ENCODE peak calls at places on chromosome 13, in eight cellular contexts. One of them, this sample, is unnamed.

GRCh38 chr13:77022341-77022740 is 4.6 kb downstream of the FBXL3 start:
- DNase-seq in mammary epithelial cell: no peak
- DNase-seq in left ventricle myocardium inferior: no peak
- DNase-seq in neural crest cell: no peak
- DNase-seq in spleen: no peak
- DNase-seq in Peyer's patch: no peak
- DNase-seq in retinal pigment epithelial cell: no peak
- DNase-seq in H1: no peak
- DNase-seq in this sample: no peak

GRCh38 chr13:23458972-23459371 is 25.5 kb upstream of the SACS start:
- DNase-seq in mammary epithelial cell: no peak
- DNase-seq in left ventricle myocardium inferior: no peak
- DNase-seq in neural crest cell: no peak
- DNase-seq in spleen: no peak
- DNase-seq in Peyer's patch: no peak
- DNase-seq in retinal pigment epithelial cell: no peak
- DNase-seq in H1: no peak
- DNase-seq in this sample: no peak

GRCh38 chr13:76992548-76993001 is 694 bp downstream of the CLN5 start:
- DNase-seq in mammary epithelial cell: peak
- DNase-seq in left ventricle myocardium inferior: no peak
- DNase-seq in neural crest cell: no peak
- DNase-seq in spleen: no peak
- DNase-seq in Peyer's patch: peak
- DNase-seq in retinal pigment epithelial cell: no peak
- DNase-seq in H1: no peak
- DNase-seq in this sample: no peak

GRCh38 chr13:50720856-50721663 is 122.4 kb downstream of the DLEU7 start:
- DNase-seq in mammary epithelial cell: no peak
- DNase-seq in left ventricle myocardium inferior: no peak
- DNase-seq in neural crest cell: no peak
- DNase-seq in spleen: no peak
- DNase-seq in Peyer's patch: no peak
- DNase-seq in retinal pigment epithelial cell: peak
- DNase-seq in H1: no peak
- DNase-seq in this sample: no peak

GRCh38 chr13:97256343-97256783 is 34.2 kb downstream of the MBNL2 start:
- DNase-seq in mammary epithelial cell: peak
- DNase-seq in left ventricle myocardium inferior: no peak
- DNase-seq in neural crest cell: no peak
- DNase-seq in spleen: no peak
- DNase-seq in Peyer's patch: no peak
- DNase-seq in retinal pigment epithelial cell: peak
- DNase-seq in H1: no peak
- DNase-seq in this sample: no peak

GRCh38 chr13:29541400-29541799 is 54.1 kb downstream of the SLC7A1 start:
- DNase-seq in mammary epithelial cell: no peak
- DNase-seq in left ventricle myocardium inferior: no peak
- DNase-seq in neural crest cell: no peak
- DNase-seq in spleen: no peak
- DNase-seq in Peyer's patch: no peak
- DNase-seq in retinal pigment epithelial cell: no peak
- DNase-seq in H1: no peak
- DNase-seq in this sample: no peak

GRCh38 chr13:111006508-111007031 is 91.7 kb upstream of the ANKRD10 start:
- DNase-seq in mammary epithelial cell: no peak
- DNase-seq in left ventricle myocardium inferior: peak
- DNase-seq in neural crest cell: no peak
- DNase-seq in spleen: no peak
- DNase-seq in Peyer's patch: no peak
- DNase-seq in retinal pigment epithelial cell: peak
- DNase-seq in H1: no peak
- DNase-seq in this sample: no peak

GRCh38 chr13:93522486-93522885 is 295.9 kb downstream of the GPC6 start:
- DNase-seq in mammary epithelial cell: no peak
- DNase-seq in left ventricle myocardium inferior: no peak
- DNase-seq in neural crest cell: no peak
- DNase-seq in spleen: no peak
- DNase-seq in Peyer's patch: no peak
- DNase-seq in retinal pigment epithelial cell: no peak
- DNase-seq in H1: no peak
- DNase-seq in this sample: no peak

GRCh38 chr13:44972956-44973581 is 16.2 kb downstream of the NUFIP1 start:
- DNase-seq in mammary epithelial cell: no peak
- DNase-seq in left ventricle myocardium inferior: no peak
- DNase-seq in neural crest cell: no peak
- DNase-seq in spleen: no peak
- DNase-seq in Peyer's patch: no peak
- DNase-seq in retinal pigment epithelial cell: no peak
- DNase-seq in H1: no peak
- DNase-seq in this sample: no peak

GRCh38 chr13:53020764-53021332 is 7.8 kb upstream of the OLFM4 start:
- DNase-seq in mammary epithelial cell: no peak
- DNase-seq in left ventricle myocardium inferior: no peak
- DNase-seq in neural crest cell: no peak
- DNase-seq in spleen: no peak
- DNase-seq in Peyer's patch: no peak
- DNase-seq in retinal pigment epithelial cell: no peak
- DNase-seq in H1: no peak
- DNase-seq in this sample: no peak
- TF ChIP-seq CTCF in mammary epithelial cell: no peak
- TF ChIP-seq CTCF in left ventricle myocardium inferior: no peak
- TF ChIP-seq CTCF in neural crest cell: no peak
- TF ChIP-seq CTCF in spleen: no peak
- TF ChIP-seq CTCF in Peyer's patch: no peak
- TF ChIP-seq CTCF in retinal pigment epithelial cell: no peak
- TF ChIP-seq CTCF in H1: no peak
- TF ChIP-seq CTCF in this sample: no peak

DNA sequence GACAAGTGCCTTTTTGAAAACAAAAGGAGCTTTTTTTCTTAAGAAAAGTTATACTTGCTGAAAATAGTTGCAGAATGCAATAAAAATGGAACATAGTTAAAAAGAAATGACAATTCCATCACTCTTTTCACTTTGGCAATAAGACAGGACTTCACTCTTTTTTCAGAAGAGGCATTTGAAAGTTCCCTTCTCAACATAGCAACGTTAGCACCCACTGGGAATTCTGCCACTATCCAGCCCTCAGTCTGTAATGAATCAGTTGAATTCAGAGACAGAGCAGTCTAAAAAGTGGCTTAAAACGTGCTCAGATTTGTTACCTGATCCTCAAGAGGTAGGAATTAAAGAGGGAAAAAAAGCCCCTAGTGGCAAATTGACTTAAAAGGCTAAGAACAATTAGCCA is 10.2 kb downstream of the RGCC start:
- DNase-seq in mammary epithelial cell: no peak
- DNase-seq in left ventricle myocardium inferior: no peak
- DNase-seq in neural crest cell: no peak
- DNase-seq in spleen: no peak
- DNase-seq in Peyer's patch: no peak
- DNase-seq in retinal pigment epithelial cell: no peak
- DNase-seq in H1: no peak
- DNase-seq in this sample: no peak
- TF ChIP-seq CTCF in mammary epithelial cell: no peak
- TF ChIP-seq CTCF in left ventricle myocardium inferior: no peak
- TF ChIP-seq CTCF in neural crest cell: no peak
- TF ChIP-seq CTCF in spleen: no peak
- TF ChIP-seq CTCF in Peyer's patch: no peak
- TF ChIP-seq CTCF in retinal pigment epithelial cell: no peak
- TF ChIP-seq CTCF in H1: no peak
- TF ChIP-seq CTCF in this sample: no peak

GRCh38 chr13:32031025-32031814 is at the start of gene FRY:
- DNase-seq in mammary epithelial cell: peak
- DNase-seq in left ventricle myocardium inferior: peak
- DNase-seq in neural crest cell: peak
- DNase-seq in spleen: peak
- DNase-seq in Peyer's patch: peak
- DNase-seq in retinal pigment epithelial cell: peak
- DNase-seq in H1: peak
- DNase-seq in this sample: peak
- TF ChIP-seq CTCF in mammary epithelial cell: peak
- TF ChIP-seq CTCF in left ventricle myocardium inferior: peak
- TF ChIP-seq CTCF in neural crest cell: no peak
- TF ChIP-seq CTCF in spleen: no peak
- TF ChIP-seq CTCF in Peyer's patch: no peak
- TF ChIP-seq CTCF in retinal pigment epithelial cell: peak
- TF ChIP-seq CTCF in H1: peak
- TF ChIP-seq CTCF in this sample: no peak

GRCh38 chr13:112689498-112690241 is at the start of gene ATP11A:
- DNase-seq in mammary epithelial cell: peak
- DNase-seq in left ventricle myocardium inferior: peak
- DNase-seq in neural crest cell: peak
- DNase-seq in spleen: peak
- DNase-seq in Peyer's patch: peak
- DNase-seq in retinal pigment epithelial cell: peak
- DNase-seq in H1: peak
- DNase-seq in this sample: peak
- TF ChIP-seq CTCF in mammary epithelial cell: no peak
- TF ChIP-seq CTCF in left ventricle myocardium inferior: no peak
- TF ChIP-seq CTCF in neural crest cell: no peak
- TF ChIP-seq CTCF in spleen: no peak
- TF ChIP-seq CTCF in Peyer's patch: no peak
- TF ChIP-seq CTCF in retinal pigment epithelial cell: no peak
- TF ChIP-seq CTCF in H1: no peak
- TF ChIP-seq CTCF in this sample: no peak

GRCh38 chr13:43895940-43896339 is 16.2 kb downstream of the LACC1 start:
- DNase-seq in mammary epithelial cell: no peak
- DNase-seq in left ventricle myocardium inferior: no peak
- DNase-seq in neural crest cell: no peak
- DNase-seq in spleen: no peak
- DNase-seq in Peyer's patch: no peak
- DNase-seq in retinal pigment epithelial cell: no peak
- DNase-seq in H1: no peak
- DNase-seq in this sample: no peak

DNA sequence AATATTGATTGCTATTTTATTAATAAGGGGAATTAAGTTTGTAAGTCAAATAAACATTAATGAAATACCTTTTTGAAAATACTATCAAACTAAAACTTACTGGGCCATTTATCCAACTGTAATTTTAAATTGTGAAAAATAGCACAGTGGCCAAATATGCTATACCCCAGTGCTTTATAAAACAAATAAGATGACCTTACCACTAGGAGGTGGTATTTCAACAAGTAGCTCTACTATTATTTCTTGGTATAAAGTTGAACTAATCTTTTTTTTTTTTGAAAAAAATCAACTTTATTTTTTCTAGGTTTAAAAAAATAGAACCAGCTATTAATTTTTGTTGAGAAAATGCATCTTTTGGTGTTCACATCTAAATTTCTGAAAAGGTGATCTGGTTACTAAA is 14.7 kb downstream of the LACC1 start:
- DNase-seq in mammary epithelial cell: no peak
- DNase-seq in left ventricle myocardium inferior: no peak
- DNase-seq in neural crest cell: no peak
- DNase-seq in spleen: no peak
- DNase-seq in Peyer's patch: no peak
- DNase-seq in retinal pigment epithelial cell: no peak
- DNase-seq in H1: no peak
- DNase-seq in this sample: no peak
- TF ChIP-seq CTCF in mammary epithelial cell: peak
- TF ChIP-seq CTCF in left ventricle myocardium inferior: peak
- TF ChIP-seq CTCF in neural crest cell: peak
- TF ChIP-seq CTCF in spleen: no peak
- TF ChIP-seq CTCF in Peyer's patch: no peak
- TF ChIP-seq CTCF in retinal pigment epithelial cell: peak
- TF ChIP-seq CTCF in H1: peak
- TF ChIP-seq CTCF in this sample: no peak